ENCODE peak calls at places on chromosomes 3 and 15, in four cellular contexts. One of them, this sample, is unnamed.
A peak's percentile ranks its signal among the peaks of the same experiment; 100 is the strongest.

GRCh38 chr3:32912046-32912445 is 39.4 kb upstream of the CCR4 start:
- DNase-seq in mammary epithelial cell: no peak
- DNase-seq in IMR-90: no peak
- DNase-seq in PC-3: no peak
- DNase-seq in this sample: no peak

GRCh38 chr3:160956785-160957184 is 148.4 kb downstream of the B3GALNT1 start:
- DNase-seq in PC-3: peak; percentile 74
- DNase-seq in mammary epithelial cell: peak; percentile 24
- DNase-seq in IMR-90: peak; percentile 7
- DNase-seq in this sample: no peak

GRCh38 chr3:48795997-48796732 is 51.5 kb downstream of the PRKAR2A start:
- DNase-seq in PC-3: no peak
- DNase-seq in IMR-90: no peak
- DNase-seq in mammary epithelial cell: no peak
- DNase-seq in this sample: no peak

GRCh38 chr3:13852638-13853009 is 27.2 kb downstream of the WNT7A start:
- DNase-seq in mammary epithelial cell: peak; percentile 72
- DNase-seq in PC-3: peak; percentile 73
- DNase-seq in IMR-90: no peak
- DNase-seq in this sample: peak; percentile 88

GRCh38 chr3:53109822-53110771 is 20.1 kb downstream of the RFT1 start:
- DNase-seq in PC-3: peak; percentile 65
- DNase-seq in mammary epithelial cell: no peak
- DNase-seq in IMR-90: peak; percentile 74
- DNase-seq in this sample: no peak

GRCh38 chr3:142028174-142028833 is 121.0 kb downstream of the TFDP2 start:
- DNase-seq in IMR-90: peak; percentile 90
- DNase-seq in PC-3: peak; percentile 70
- DNase-seq in mammary epithelial cell: peak; percentile 67
- DNase-seq in this sample: peak; percentile 66

GRCh38 chr15:72785452-72786243 is 2.1 kb upstream of the ADPGK start:
- DNase-seq in mammary epithelial cell: no peak
- DNase-seq in PC-3: no peak
- DNase-seq in IMR-90: peak; percentile 74
- DNase-seq in this sample: peak; percentile 70

GRCh38 chr15:68373028-68373427 is 58.9 kb downstream of the ITGA11 start:
- DNase-seq in PC-3: no peak
- DNase-seq in IMR-90: no peak
- DNase-seq in mammary epithelial cell: no peak
- DNase-seq in this sample: no peak

GRCh38 chr3:30221622-30222021 is 384.8 kb upstream of the TGFBR2 start:
- DNase-seq in IMR-90: peak; percentile 32
- DNase-seq in PC-3: no peak
- DNase-seq in mammary epithelial cell: peak; percentile 32
- DNase-seq in this sample: peak; percentile 22

GRCh38 chr3:190319660-190320059 is 2.6 kb downstream of the CLDN1 start:
- DNase-seq in PC-3: peak; percentile 97
- DNase-seq in IMR-90: peak; percentile 67
- DNase-seq in mammary epithelial cell: peak; percentile 99
- DNase-seq in this sample: no peak

GRCh38 chr3:64176461-64176996 is 48.7 kb downstream of the PRICKLE2 start:
- DNase-seq in PC-3: peak; percentile 68
- DNase-seq in mammary epithelial cell: peak; percentile 87
- DNase-seq in IMR-90: peak; percentile 54
- DNase-seq in this sample: peak; percentile 86

GRCh38 chr15:77081971-77082370 is 11.1 kb upstream of the TSPAN3 start:
- DNase-seq in mammary epithelial cell: no peak
- DNase-seq in IMR-90: peak; percentile 40
- DNase-seq in PC-3: no peak
- DNase-seq in this sample: no peak

GRCh38 chr3:79517766-79518413 is 249.9 kb downstream of the ROBO1 start:
- DNase-seq in mammary epithelial cell: peak; percentile 6
- DNase-seq in PC-3: peak; percentile 66
- DNase-seq in IMR-90: peak; percentile 39
- DNase-seq in this sample: peak; percentile 65

GRCh38 chr15:42138968-42139386 is 17.5 kb downstream of the PLA2G4F start:
- DNase-seq in mammary epithelial cell: no peak
- DNase-seq in PC-3: no peak
- DNase-seq in IMR-90: no peak
- DNase-seq in this sample: no peak

GRCh38 chr15:57472861-57473260 is 96.6 kb downstream of the CGNL1 start:
- DNase-seq in mammary epithelial cell: no peak
- DNase-seq in PC-3: no peak
- DNase-seq in IMR-90: peak; percentile 21
- DNase-seq in this sample: peak; percentile 44

GRCh38 chr3:119500265-119500664 is 1.9 kb downstream of the TIMMDC1 start:
- DNase-seq in PC-3: no peak
- DNase-seq in mammary epithelial cell: no peak
- DNase-seq in IMR-90: no peak
- DNase-seq in this sample: no peak

GRCh38 chr3:195011231-195011834 is 259.6 kb downstream of the XXYLT1 start:
- DNase-seq in PC-3: no peak
- DNase-seq in IMR-90: no peak
- DNase-seq in mammary epithelial cell: no peak
- DNase-seq in this sample: peak; percentile 36

GRCh38 chr3:197711973-197712707 is 24.6 kb downstream of the RUBCN start:
- DNase-seq in IMR-90: peak; percentile 98
- DNase-seq in mammary epithelial cell: peak; percentile 98
- DNase-seq in PC-3: peak; percentile 99
- DNase-seq in this sample: peak; percentile 88

GRCh38 chr3:123076496-123077418 is 9.9 kb downstream of the PDIA5 start:
- DNase-seq in PC-3: no peak
- DNase-seq in IMR-90: no peak
- DNase-seq in mammary epithelial cell: no peak
- DNase-seq in this sample: no peak

GRCh38 chr15:68371160-68371559 is 60.8 kb downstream of the ITGA11 start:
- DNase-seq in PC-3: no peak
- DNase-seq in mammary epithelial cell: no peak
- DNase-seq in IMR-90: no peak
- DNase-seq in this sample: no peak

GRCh38 chr3:80806673-80807072 is 954.8 kb downstream of the GBE1 start:
- DNase-seq in IMR-90: no peak
- DNase-seq in PC-3: no peak
- DNase-seq in mammary epithelial cell: no peak
- DNase-seq in this sample: no peak

GRCh38 chr15:31467361-31467760 is 140.7 kb downstream of the KLF13 start:
- DNase-seq in mammary epithelial cell: no peak
- DNase-seq in PC-3: no peak
- DNase-seq in IMR-90: no peak
- DNase-seq in this sample: no peak

GRCh38 chr15:50181983-50182232 is at the start of gene SLC27A2:
- DNase-seq in IMR-90: peak; percentile 4
- DNase-seq in PC-3: peak; percentile 53
- DNase-seq in mammary epithelial cell: no peak
- DNase-seq in this sample: peak; percentile 84

GRCh38 chr3:26118165-26118564 is 328.3 kb downstream of the OXSM start:
- DNase-seq in IMR-90: no peak
- DNase-seq in mammary epithelial cell: no peak
- DNase-seq in PC-3: no peak
- DNase-seq in this sample: no peak

GRCh38 chr3:195105389-195105788 is 165.6 kb downstream of the XXYLT1 start:
- DNase-seq in PC-3: peak; percentile 86
- DNase-seq in mammary epithelial cell: no peak
- DNase-seq in IMR-90: peak; percentile 22
- DNase-seq in this sample: peak; percentile 77

GRCh38 chr3:66075281-66075680 is 36.6 kb upstream of the MAGI1 start:
- DNase-seq in mammary epithelial cell: peak; percentile 42
- DNase-seq in PC-3: peak; percentile 72
- DNase-seq in IMR-90: peak; percentile 89
- DNase-seq in this sample: peak; percentile 87

GRCh38 chr3:14296352-14296751 is 106.1 kb upstream of the SLC6A6 start:
- DNase-seq in IMR-90: no peak
- DNase-seq in PC-3: no peak
- DNase-seq in mammary epithelial cell: no peak
- DNase-seq in this sample: no peak

GRCh38 chr3:184911570-184911969 is 99.6 kb downstream of the VPS8 start:
- DNase-seq in PC-3: no peak
- DNase-seq in mammary epithelial cell: no peak
- DNase-seq in IMR-90: no peak
- DNase-seq in this sample: no peak

GRCh38 chr3:118110196-118110595 is 924.5 kb downstream of the IGSF11 start:
- DNase-seq in IMR-90: peak; percentile 19
- DNase-seq in PC-3: peak; percentile 21
- DNase-seq in mammary epithelial cell: peak; percentile 30
- DNase-seq in this sample: no peak

GRCh38 chr15:25497934-25498333 is 59.1 kb upstream of the UBE3A start:
- DNase-seq in PC-3: peak; percentile 12
- DNase-seq in IMR-90: no peak
- DNase-seq in mammary epithelial cell: no peak
- DNase-seq in this sample: no peak

GRCh38 chr3:126373682-126374601 is 16.7 kb upstream of the KLF15 start:
- DNase-seq in PC-3: no peak
- DNase-seq in IMR-90: peak; percentile 43
- DNase-seq in mammary epithelial cell: no peak
- DNase-seq in this sample: peak; percentile 80

GRCh38 chr15:83998486-83998885 is 237.1 kb upstream of the GOLGA6L4 start:
- DNase-seq in PC-3: peak; percentile 56
- DNase-seq in IMR-90: no peak
- DNase-seq in mammary epithelial cell: peak; percentile 16
- DNase-seq in this sample: peak; percentile 29

GRCh38 chr15:60392986-60393811 is 4.6 kb downstream of the ANXA2 start:
- DNase-seq in IMR-90: peak; percentile 98
- DNase-seq in PC-3: peak; percentile 97
- DNase-seq in mammary epithelial cell: peak; percentile 100
- DNase-seq in this sample: peak; percentile 92

GRCh38 chr15:34047893-34048775 is 9.1 kb upstream of the AVEN start:
- DNase-seq in mammary epithelial cell: no peak
- DNase-seq in PC-3: no peak
- DNase-seq in IMR-90: no peak
- DNase-seq in this sample: peak; percentile 62

GRCh38 chr3:193589616-193590015 is 3.4 kb upstream of the OPA1 start:
- DNase-seq in PC-3: no peak
- DNase-seq in mammary epithelial cell: no peak
- DNase-seq in IMR-90: no peak
- DNase-seq in this sample: no peak

GRCh38 chr3:37554364-37554763 is 307.3 kb upstream of the CTDSPL start:
- DNase-seq in PC-3: peak; percentile 21
- DNase-seq in mammary epithelial cell: no peak
- DNase-seq in IMR-90: no peak
- DNase-seq in this sample: no peak

GRCh38 chr3:49341996-49342395 is 2.1 kb upstream of the USP4 start:
- DNase-seq in PC-3: no peak
- DNase-seq in IMR-90: no peak
- DNase-seq in mammary epithelial cell: no peak
- DNase-seq in this sample: no peak

GRCh38 chr15:62748175-62748574 is 294.4 kb upstream of the TPM1 start:
- DNase-seq in IMR-90: no peak
- DNase-seq in mammary epithelial cell: no peak
- DNase-seq in PC-3: no peak
- DNase-seq in this sample: no peak

GRCh38 chr3:129573493-129573892 is 30.5 kb downstream of the H1-8 start:
- DNase-seq in IMR-90: no peak
- DNase-seq in PC-3: no peak
- DNase-seq in mammary epithelial cell: no peak
- DNase-seq in this sample: no peak

GRCh38 chr3:129572603-129573002 is 29.6 kb downstream of the H1-8 start:
- DNase-seq in PC-3: no peak
- DNase-seq in mammary epithelial cell: no peak
- DNase-seq in IMR-90: no peak
- DNase-seq in this sample: no peak

GRCh38 chr3:129569856-129570255 is 26.9 kb downstream of the H1-8 start:
- DNase-seq in mammary epithelial cell: no peak
- DNase-seq in PC-3: no peak
- DNase-seq in IMR-90: no peak
- DNase-seq in this sample: no peak

GRCh38 chr3:129574206-129574605 is 31.2 kb downstream of the H1-8 start:
- DNase-seq in mammary epithelial cell: no peak
- DNase-seq in IMR-90: no peak
- DNase-seq in PC-3: no peak
- DNase-seq in this sample: no peak

GRCh38 chr3:129571605-129572547 is 28.9 kb downstream of the H1-8 start:
- DNase-seq in mammary epithelial cell: no peak
- DNase-seq in PC-3: no peak
- DNase-seq in IMR-90: no peak
- DNase-seq in this sample: no peak
- H3K4me2 ChIP-seq in mammary epithelial cell: no peak overlapping the region
- H3K4me2 ChIP-seq in PC-3: no peak overlapping the region
- H3K4me2 ChIP-seq in IMR-90: no peak overlapping the region
- H3K4me2 ChIP-seq in this sample: no peak overlapping the region

GRCh38 chr15:96360581-96361308 is 30.2 kb downstream of the NR2F2 start:
- DNase-seq in IMR-90: no peak
- DNase-seq in mammary epithelial cell: no peak
- DNase-seq in PC-3: no peak
- DNase-seq in this sample: peak; percentile 71
- H3K4me1 ChIP-seq in IMR-90: peaks cover 2% of the 10 kb centered on the region
- H3K4me1 ChIP-seq in mammary epithelial cell: peaks cover 11% of the 10 kb centered on the region
- H3K4me1 ChIP-seq in PC-3: peaks cover 6% of the 10 kb centered on the region
- H3K4me1 ChIP-seq in this sample: peaks cover 5% of the 10 kb centered on the region

GRCh38 chr3:177693596-177693995 is 496.3 kb upstream of the TBL1XR1 start:
- DNase-seq in PC-3: no peak
- DNase-seq in IMR-90: no peak
- DNase-seq in mammary epithelial cell: no peak
- DNase-seq in this sample: no peak
- H3K4me2 ChIP-seq in PC-3: no peak overlapping the region
- H3K4me2 ChIP-seq in IMR-90: no peak overlapping the region
- H3K4me2 ChIP-seq in mammary epithelial cell: no peak overlapping the region
- H3K4me2 ChIP-seq in this sample: no peak overlapping the region

DNA sequence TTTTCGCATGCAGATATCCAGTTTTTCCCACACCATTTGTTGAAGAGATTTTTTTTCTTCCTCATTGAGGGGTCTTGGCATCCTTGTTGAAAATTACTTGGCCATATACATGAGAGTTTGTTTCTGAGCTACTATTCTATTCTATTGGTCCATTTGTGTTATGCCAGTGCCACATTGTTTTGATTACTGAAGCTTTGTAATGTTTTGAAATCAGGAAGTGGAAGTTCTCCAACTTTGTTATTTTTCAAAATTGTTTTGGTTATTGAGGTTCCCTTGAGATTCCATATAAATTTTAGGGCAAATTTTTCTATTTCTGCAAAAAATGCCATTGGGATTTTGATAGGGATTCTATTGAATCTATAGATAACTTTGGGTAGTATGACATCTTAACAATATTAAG is 130.3 kb upstream of the PFN2 start:
- DNase-seq in PC-3: no peak
- DNase-seq in mammary epithelial cell: no peak
- DNase-seq in IMR-90: no peak
- DNase-seq in this sample: no peak
- H3K4me1 ChIP-seq in PC-3: peaks cover 20% of the 10 kb centered on the region
- H3K4me1 ChIP-seq in mammary epithelial cell: peaks cover 27% of the 10 kb centered on the region
- H3K4me1 ChIP-seq in IMR-90: peaks cover 13% of the 10 kb centered on the region
- H3K4me1 ChIP-seq in this sample: peaks cover 22% of the 10 kb centered on the region